ENCODE peak calls at places on chromosomes 12 and 14, in ten cellular contexts. W is mesendoderm; Q is esophagus squamous epithelium; Z is K562; E is thoracic aorta; N is heart left ventricle; F is mucosa of descending colon; A is CD8-positive, alpha-beta T cell; P is sigmoid colon; J is epithelial cell of proximal tubule. R is an unnamed sample.

GRCh38 chr14:77459072-77459723 is 1.3 kb downstream of the AHSA1 start:
- DNase-seq in F (no peak), N (peak; percentile 42), Q (peak; percentile 1), A (peak; percentile 15), J (peak; percentile 26), E (no peak), Z (peak; percentile 80), W (peak; percentile 84), P (no peak), R (peak; percentile 88)

GRCh38 chr14:83419420-83419819 is 1885.8 kb upstream of the SEL1L start:
- DNase-seq in P (no peak), N (no peak), Z (no peak), E (no peak), Q (no peak), W (no peak), A (no peak), J (no peak), F (no peak), R (no peak)

GRCh38 chr14:101620821-101621785 is 59.8 kb downstream of the DIO3 start:
- DNase-seq in F (no peak), Q (no peak), P (no peak), N (no peak), W (no peak), Z (no peak), A (no peak), J (no peak), E (no peak), R (no peak)

GRCh38 chr14:99138999-99139865 is 132.8 kb downstream of the BCL11B start:
- DNase-seq in W (no peak), E (no peak), A (no peak), Q (no peak), F (no peak), Z (no peak), J (no peak), N (no peak), P (peak; percentile 42), R (peak; percentile 30)

GRCh38 chr14:68284333-68284732 is 464.8 kb downstream of the RAD51B start:
- DNase-seq in N (no peak), P (no peak), Z (no peak), Q (no peak), A (no peak), F (no peak), E (no peak), W (no peak), J (no peak), R (no peak)

GRCh38 chr12:121057794-121058193 is 18.7 kb upstream of the OASL start:
- DNase-seq in N (no peak), Z (no peak), F (no peak), A (no peak), E (no peak), Q (no peak), J (no peak), W (no peak), P (no peak), R (peak; percentile 34)

GRCh38 chr12:39372929-39373328 is 70.0 kb downstream of the KIF21A start:
- DNase-seq in N (no peak), J (no peak), P (no peak), E (no peak), W (no peak), Q (no peak), A (no peak), F (no peak), Z (no peak), R (no peak)

GRCh38 chr12:131833896-131834641 is 5.9 kb downstream of the MMP17 start:
- DNase-seq in Q (no peak), J (no peak), P (no peak), F (peak; percentile 38), W (peak; percentile 54), A (no peak), Z (peak; percentile 30), E (no peak), N (no peak), R (peak; percentile 75)

GRCh38 chr12:7905071-7905470 is 30.9 kb downstream of the SLC2A3 start:
- DNase-seq in Q (no peak), W (no peak), N (no peak), P (no peak), E (no peak), Z (no peak), F (no peak), J (no peak), A (no peak), R (no peak)

GRCh38 chr12:38384816-38385491 is 68.4 kb downstream of the ALG10B start:
- DNase-seq in Q (no peak), A (no peak), F (peak; percentile 15), Z (peak; percentile 1), P (no peak), N (no peak), E (no peak), W (peak; percentile 81), J (no peak), R (peak; percentile 93)

GRCh38 chr12:6869049-6870021 is 2.0 kb downstream of the TPI1 start:
- DNase-seq in Q (no peak), A (peak; percentile 80), N (peak; percentile 80), Z (peak; percentile 85), E (no peak), J (no peak), F (peak; percentile 73), P (peak; percentile 91), W (peak; percentile 97), R (peak; percentile 99)
- H3K4me3 ChIP-seq in Q (peak overlapping the region; percentile 99), A (no peak overlapping the region), N (peak overlapping the region; percentile 98), Z (peak overlapping the region; percentile 96), E (peak overlapping the region; percentile 99), J (peak overlapping the region; percentile 89), F (no peak overlapping the region), P (peak overlapping the region; percentile 99), W (peak overlapping the region; percentile 93), R (peak overlapping the region; percentile 99)

DNA sequence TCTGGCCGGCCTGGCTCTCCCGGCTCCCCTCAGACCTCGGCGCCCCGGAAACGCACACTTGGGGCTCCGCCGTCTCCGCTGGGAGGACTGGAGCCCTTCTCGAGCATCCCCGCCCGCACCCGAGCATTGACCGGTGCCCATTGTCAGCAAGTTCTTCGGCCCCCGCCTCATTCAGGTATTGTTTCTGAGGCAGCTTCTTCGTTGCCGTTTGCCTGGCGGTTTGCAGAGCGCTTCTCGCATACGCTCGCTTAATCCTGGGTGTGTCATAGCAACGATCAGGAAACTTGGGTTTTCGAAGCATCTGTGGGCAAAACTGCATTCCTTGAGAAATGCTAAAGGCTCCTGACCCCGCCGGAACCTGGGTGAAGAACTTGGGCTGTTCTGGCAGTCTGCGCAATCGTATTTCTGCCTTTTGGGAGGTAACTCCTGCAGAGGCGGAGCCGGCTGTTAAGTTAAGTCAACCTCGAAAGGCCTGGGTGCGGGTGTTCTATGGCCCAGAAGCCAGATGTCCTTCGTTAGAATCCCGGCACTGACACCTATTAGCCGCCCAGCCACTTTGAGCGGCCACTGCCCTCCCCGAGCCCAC is 518 bp downstream of the GSKIP start:
- DNase-seq in N (peak; percentile 28), J (no peak), F (peak; percentile 77), E (no peak), W (peak; percentile 77), P (peak; percentile 70), Q (no peak), A (peak; percentile 22), Z (peak; percentile 65), R (peak; percentile 81)
- H3K4me3 ChIP-seq in N (peak overlapping the region; percentile 78), J (peak overlapping the region; percentile 94), F (peak overlapping the region; percentile 95), E (peak overlapping the region; percentile 94), W (peak overlapping the region; percentile 68), P (peak overlapping the region; percentile 74), Q (peak overlapping the region; percentile 89), A (peak overlapping the region; percentile 87), Z (peak overlapping the region; percentile 92), R (peak overlapping the region; percentile 97)

GRCh38 chr14:61564623-61565091 is 130.7 kb upstream of the HIF1A start:
- DNase-seq in F (no peak), P (no peak), J (no peak), E (no peak), W (peak; percentile 83), N (no peak), Q (no peak), Z (peak; percentile 54), A (no peak), R (no peak)

GRCh38 chr14:61563880-61564622 is 131.3 kb upstream of the HIF1A start:
- DNase-seq in W (no peak), J (no peak), P (no peak), Q (no peak), Z (no peak), N (no peak), A (no peak), E (no peak), F (no peak), R (no peak)

GRCh38 chr14:61561657-61562276 is 133.5 kb upstream of the HIF1A start:
- DNase-seq in W (peak; percentile 89), F (peak; percentile 82), N (peak; percentile 66), Q (peak; percentile 22), E (peak; percentile 58), P (peak; percentile 83), J (peak; percentile 99), Z (no peak), A (no peak), R (peak; percentile 69)

GRCh38 chr14:61562321-61563161 is 132.8 kb upstream of the HIF1A start:
- DNase-seq in J (peak; percentile 100), Q (no peak), F (no peak), N (no peak), E (no peak), P (no peak), A (no peak), Z (peak; percentile 79), W (no peak), R (no peak)

GRCh38 chr14:61563162-61563511 is 132.2 kb upstream of the HIF1A start:
- DNase-seq in W (no peak), Q (no peak), P (no peak), N (no peak), E (no peak), Z (no peak), A (no peak), J (no peak), F (no peak), R (no peak)
- H3K4me3 ChIP-seq in W (no peak overlapping the region), Q (no peak overlapping the region), P (no peak overlapping the region), N (no peak overlapping the region), E (no peak overlapping the region), Z (no peak overlapping the region), A (no peak overlapping the region), J (peak overlapping the region; percentile 27), F (no peak overlapping the region), R (no peak overlapping the region)

GRCh38 chr12:124543591-124544310 is 23.7 kb downstream of the NCOR2 start:
- DNase-seq in Q (no peak), E (no peak), F (no peak), J (no peak), A (no peak), W (no peak), N (no peak), Z (no peak), P (no peak), R (no peak)

GRCh38 chr12:124545508-124546418 is 21.6 kb downstream of the NCOR2 start:
- DNase-seq in N (peak; percentile 34), J (no peak), Q (no peak), W (no peak), P (no peak), A (no peak), F (peak; percentile 79), Z (no peak), E (no peak), R (no peak)

GRCh38 chr12:124543052-124543590 is 24.3 kb downstream of the NCOR2 start:
- DNase-seq in W (peak; percentile 76), Q (no peak), Z (no peak), P (no peak), N (no peak), A (no peak), J (no peak), F (no peak), E (no peak), R (no peak)

GRCh38 chr12:124544311-124544970 is 23.0 kb downstream of the NCOR2 start:
- DNase-seq in A (no peak), N (no peak), Q (no peak), E (no peak), J (no peak), W (no peak), P (no peak), Z (no peak), F (no peak), R (no peak)

GRCh38 chr12:124544983-124545382 is 22.4 kb downstream of the NCOR2 start:
- DNase-seq in W (no peak), E (no peak), F (no peak), A (no peak), J (no peak), Z (no peak), N (no peak), Q (no peak), P (no peak), R (no peak)
- H3K4me3 ChIP-seq in W (no peak overlapping the region), E (no peak overlapping the region), F (no peak overlapping the region), A (no peak overlapping the region), J (peak overlapping the region; percentile 26), Z (no peak overlapping the region), N (no peak overlapping the region), Q (no peak overlapping the region), P (no peak overlapping the region), R (no peak overlapping the region)

R was measured in endodermal cell.